ENCODE peak calls at places on chromosomes 7 and 10, in ten cellular contexts. Y is coronary artery, O is sigmoid colon, I is RWPE2, W is IMR-90, S is fibroblast of lung, G is esophagus squamous epithelium, X is Panc1, Z is prostate gland, L is heart right ventricle. K is an unnamed sample.

GRCh38 chr10:7562026-7562425 is 104.7 kb downstream of the ITIH5 start:
- DNase-seq in L (no peak), W (no peak), Z (no peak), G (no peak), X (no peak), O (no peak), S (no peak), I (no peak), Y (no peak), K (no peak)

GRCh38 chr10:113244750-113245149 is 294.7 kb downstream of the TCF7L2 start:
- DNase-seq in W (no peak), L (no peak), I (no peak), Y (no peak), S (no peak), O (no peak), X (no peak), Z (no peak), G (no peak), K (no peak)

GRCh38 chr7:91940572-91941341 is at the start of gene AKAP9:
- DNase-seq in S (peak), O (peak), L (peak), Y (peak), X (no peak), G (peak), I (peak), W (peak), Z (peak), K (no peak)

GRCh38 chr10:111732116-111732785 is 451.3 kb downstream of the GPAM start:
- DNase-seq in O (no peak), W (no peak), Z (no peak), I (no peak), X (no peak), Y (no peak), S (no peak), L (no peak), G (no peak), K (no peak)

GRCh38 chr10:24825551-24825950 is 101.9 kb upstream of the ARHGAP21 start:
- DNase-seq in Y (no peak), G (no peak), Z (no peak), X (no peak), I (no peak), S (peak), W (peak), L (no peak), O (no peak), K (no peak)

GRCh38 chr7:1974714-1975113 is 258.0 kb downstream of the MAD1L1 start:
- DNase-seq in L (no peak), O (no peak), I (no peak), X (no peak), Y (no peak), G (no peak), Z (no peak), W (no peak), S (no peak), K (no peak)

GRCh38 chr10:112755446-112756117 is 194.5 kb upstream of the TCF7L2 start:
- DNase-seq in Z (peak), Y (no peak), G (no peak), O (no peak), L (no peak), I (no peak), S (no peak), W (no peak), X (no peak), K (no peak)

GRCh38 chr10:79049931-79050895 is 18.6 kb upstream of the ZMIZ1 start:
- DNase-seq in I (peak), X (no peak), Y (peak), O (peak), G (no peak), S (no peak), W (peak), Z (no peak), L (no peak), K (no peak)

GRCh38 chr10:62817120-62817762 is 1.1 kb upstream of the EGR2 start:
- DNase-seq in Z (peak), W (peak), O (peak), S (no peak), X (no peak), I (peak), Y (peak), L (peak), G (peak), K (no peak)

GRCh38 chr10:119029613-119030420 is at the start of gene NANOS1:
- DNase-seq in L (no peak), Y (no peak), O (no peak), Z (no peak), I (no peak), X (no peak), G (no peak), S (no peak), W (peak), K (no peak)

GRCh38 chr10:130707389-130707979 is 571.3 kb downstream of the GLRX3 start:
- DNase-seq in Y (no peak), W (no peak), X (no peak), L (no peak), I (no peak), O (no peak), G (no peak), Z (no peak), S (no peak), K (no peak)

GRCh38 chr10:29067161-29067560 is 221.7 kb upstream of the LYZL1 start:
- DNase-seq in G (no peak), S (no peak), L (no peak), X (no peak), W (peak), I (no peak), Z (no peak), Y (no peak), O (no peak), K (peak)

GRCh38 chr7:55794527-55794926 is 68.0 kb downstream of the SEPTIN14 start:
- DNase-seq in W (no peak), I (peak), X (no peak), Z (no peak), G (no peak), L (no peak), S (no peak), Y (no peak), O (no peak), K (no peak)

GRCh38 chr7:8035647-8036518 is 67.3 kb downstream of the GLCCI1 start:
- DNase-seq in L (no peak), Y (no peak), W (peak), X (peak), G (no peak), O (no peak), I (no peak), Z (no peak), S (peak), K (peak)

GRCh38 chr10:78741541-78741940 is 327.2 kb upstream of the ZMIZ1 start:
- DNase-seq in S (peak), G (no peak), X (no peak), O (no peak), I (no peak), W (peak), Z (no peak), Y (no peak), L (peak), K (peak)

GRCh38 chr7:121452400-121452799 is 56.3 kb upstream of the FAM3C start:
- DNase-seq in O (no peak), L (no peak), X (no peak), I (no peak), Z (no peak), W (no peak), S (no peak), G (no peak), Y (no peak), K (no peak)

GRCh38 chr7:7178081-7178480 is 4.3 kb upstream of the C1GALT1 start:
- DNase-seq in Z (no peak), I (no peak), X (no peak), S (no peak), W (no peak), Y (no peak), O (no peak), G (no peak), L (no peak), K (no peak)

GRCh38 chr10:114764656-114765055 is 56.9 kb upstream of the FHIP2A start:
- DNase-seq in Y (no peak), G (no peak), Z (no peak), O (no peak), S (no peak), W (no peak), I (no peak), X (no peak), L (no peak), K (no peak)

GRCh38 chr7:98571006-98571405 is 46.1 kb upstream of the NPTX2 start:
- DNase-seq in I (no peak), L (no peak), O (no peak), W (no peak), S (no peak), Y (no peak), Z (no peak), X (no peak), G (no peak), K (no peak)

GRCh38 chr7:131072505-131073091 is 255.1 kb upstream of the MKLN1 start:
- DNase-seq in G (no peak), W (peak), I (no peak), L (no peak), O (no peak), S (peak), Y (no peak), X (no peak), Z (no peak), K (no peak)

GRCh38 chr10:43839973-43840372 is 191.3 kb upstream of the ZNF32 start:
- DNase-seq in I (no peak), O (no peak), Z (no peak), S (no peak), X (no peak), G (no peak), Y (peak), W (no peak), L (no peak), K (no peak)

GRCh38 chr10:8187171-8187666 is 132.7 kb downstream of the GATA3 start:
- DNase-seq in G (no peak), L (no peak), S (no peak), W (no peak), X (no peak), Z (no peak), O (no peak), I (no peak), Y (no peak), K (no peak)

GRCh38 chr7:27873981-27874957 is 134.3 kb downstream of the TAX1BP1 start:
- DNase-seq in W (peak), I (no peak), S (peak), Y (no peak), O (no peak), X (peak), L (peak), G (no peak), Z (no peak), K (no peak)

GRCh38 chr10:2949948-2950354 is 117.4 kb upstream of the PFKP start:
- DNase-seq in W (peak), X (peak), Z (no peak), L (no peak), S (no peak), G (no peak), I (peak), O (no peak), Y (no peak), K (peak)

GRCh38 chr7:107902381-107902780 is 11.4 kb downstream of the DLD start:
- DNase-seq in Y (no peak), G (no peak), O (no peak), W (no peak), L (no peak), Z (no peak), X (no peak), S (no peak), I (no peak), K (no peak)

GRCh38 chr7:64888901-64889685 is 14.0 kb upstream of the ZNF273 start:
- DNase-seq in W (no peak), I (no peak), G (no peak), S (peak), X (no peak), O (no peak), L (no peak), Y (peak), Z (no peak), K (no peak)

GRCh38 chr7:55884321-55884720 is 2.9 kb upstream of the ZNF713 start:
- DNase-seq in L (no peak), S (no peak), I (no peak), X (no peak), O (no peak), Z (no peak), Y (no peak), G (no peak), W (no peak), K (no peak)

GRCh38 chr7:45686441-45687184 is 112.4 kb downstream of the ADCY1 start:
- DNase-seq in Y (no peak), W (no peak), S (no peak), Z (no peak), I (no peak), O (no peak), G (no peak), X (no peak), L (no peak), K (no peak)

GRCh38 chr10:42755028-42755451 is 27.6 kb upstream of the BMS1 start:
- DNase-seq in Z (no peak), L (no peak), I (no peak), O (no peak), W (no peak), Y (no peak), S (no peak), X (no peak), G (no peak), K (no peak)

GRCh38 chr10:116201011-116201410 is 72.0 kb downstream of the GFRA1 start:
- DNase-seq in Y (no peak), O (no peak), S (no peak), Z (no peak), G (no peak), X (no peak), W (peak), I (no peak), L (no peak), K (no peak)

GRCh38 chr10:47094636-47095035 is 183.4 kb downstream of the PTPN20 start:
- DNase-seq in S (no peak), Z (no peak), G (no peak), L (no peak), W (no peak), X (no peak), O (no peak), Y (peak), I (no peak), K (no peak)

GRCh38 chr10:133274751-133275682 is 1.7 kb downstream of the ADAM8 start:
- DNase-seq in S (no peak), L (no peak), W (no peak), O (no peak), X (no peak), Y (no peak), Z (no peak), G (no peak), I (no peak), K (no peak)

GRCh38 chr7:19928247-19928646 is 154.8 kb upstream of the TMEM196 start:
- DNase-seq in Z (no peak), O (no peak), I (no peak), W (no peak), L (no peak), S (no peak), Y (no peak), G (no peak), X (no peak), K (no peak)

GRCh38 chr10:52469970-52470705 is 156.1 kb downstream of the DKK1 start:
- DNase-seq in S (no peak), X (no peak), Z (no peak), Y (no peak), O (no peak), G (no peak), L (no peak), I (no peak), W (no peak), K (no peak)

GRCh38 chr7:17556247-17556646 is 257.8 kb downstream of the AHR start:
- DNase-seq in Y (no peak), O (no peak), G (no peak), L (peak), W (no peak), I (no peak), Z (no peak), X (no peak), S (no peak), K (no peak)

GRCh38 chr7:17557305-17557704 is 258.9 kb downstream of the AHR start:
- DNase-seq in S (no peak), Y (no peak), Z (no peak), L (no peak), X (no peak), I (no peak), O (no peak), W (peak), G (no peak), K (peak)

GRCh38 chr7:17558558-17559332 is 260.3 kb downstream of the AHR start:
- DNase-seq in X (no peak), I (no peak), L (no peak), O (no peak), W (peak), Z (peak), Y (no peak), S (peak), G (no peak), K (no peak)

GRCh38 chr7:17559388-17559787 is 260.9 kb downstream of the AHR start:
- DNase-seq in L (no peak), Z (no peak), O (no peak), S (no peak), G (no peak), X (no peak), W (peak), Y (no peak), I (no peak), K (no peak)

GRCh38 chr7:17558135-17558534 is 259.7 kb downstream of the AHR start:
- DNase-seq in S (no peak), L (no peak), W (no peak), G (no peak), I (no peak), X (no peak), Y (no peak), Z (no peak), O (no peak), K (no peak)
- H3K4me3 ChIP-seq in S (no peak), L (no peak), W (no peak), G (no peak), I (no peak), X (no peak), Y (no peak), Z (no peak), O (no peak), K (no peak)

GRCh38 chr7:87347682-87348081 is 2.2 kb downstream of the CROT start:
- DNase-seq in O (no peak), I (no peak), Y (no peak), Z (no peak), G (no peak), W (no peak), X (no peak), L (no peak), S (no peak), K (no peak)

GRCh38 chr7:87345962-87346371 is 503 bp downstream of the CROT start:
- DNase-seq in Y (no peak), G (no peak), O (no peak), X (no peak), Z (no peak), I (no peak), W (no peak), S (no peak), L (no peak), K (no peak)

GRCh38 chr7:87347207-87347606 is 1.7 kb downstream of the CROT start:
- DNase-seq in I (no peak), O (no peak), W (no peak), Y (no peak), S (no peak), X (no peak), L (no peak), Z (no peak), G (no peak), K (no peak)

GRCh38 chr7:87344446-87344845 is 1.0 kb upstream of the CROT start:
- DNase-seq in X (no peak), L (no peak), Z (peak), W (no peak), G (no peak), O (no peak), Y (no peak), I (no peak), S (no peak), K (no peak)

GRCh38 chr7:87345166-87345927 is at the start of gene CROT:
- DNase-seq in Z (peak), Y (peak), W (peak), G (peak), I (peak), L (peak), X (peak), O (peak), S (peak), K (peak)
- TF ChIP-seq CTCF in Z (peak), Y (no peak), W (no peak), G (no peak), I (no peak), L (no peak), X (no peak), O (no peak), S (no peak), K (no peak)

DNA sequence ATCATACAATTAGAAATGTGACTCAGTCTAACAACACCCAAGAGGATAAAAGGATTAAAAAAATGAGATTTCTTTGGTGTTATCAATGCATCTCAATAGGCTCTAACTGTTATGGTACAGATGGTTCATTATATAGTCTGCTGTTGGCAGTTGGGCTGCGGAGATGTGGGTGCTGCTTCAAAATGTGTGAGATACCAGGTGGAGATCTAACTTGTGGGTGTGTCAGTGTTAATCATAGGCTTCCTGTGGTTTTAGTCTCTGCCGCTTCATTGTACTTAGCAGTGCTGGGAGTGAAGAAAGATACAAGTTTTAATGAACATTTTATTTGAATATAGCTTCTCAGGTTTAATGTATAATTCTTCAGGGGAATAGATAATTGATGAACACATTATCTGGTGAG is 231.3 kb downstream of the EXOC4 start:
- DNase-seq in S (no peak), W (no peak), Z (no peak), L (no peak), O (no peak), I (no peak), Y (no peak), X (no peak), G (no peak), K (no peak)
- H3K4me3 ChIP-seq in S (no peak), W (no peak), Z (no peak), L (no peak), O (no peak), I (no peak), Y (no peak), X (no peak), G (no peak), K (no peak)

DNA sequence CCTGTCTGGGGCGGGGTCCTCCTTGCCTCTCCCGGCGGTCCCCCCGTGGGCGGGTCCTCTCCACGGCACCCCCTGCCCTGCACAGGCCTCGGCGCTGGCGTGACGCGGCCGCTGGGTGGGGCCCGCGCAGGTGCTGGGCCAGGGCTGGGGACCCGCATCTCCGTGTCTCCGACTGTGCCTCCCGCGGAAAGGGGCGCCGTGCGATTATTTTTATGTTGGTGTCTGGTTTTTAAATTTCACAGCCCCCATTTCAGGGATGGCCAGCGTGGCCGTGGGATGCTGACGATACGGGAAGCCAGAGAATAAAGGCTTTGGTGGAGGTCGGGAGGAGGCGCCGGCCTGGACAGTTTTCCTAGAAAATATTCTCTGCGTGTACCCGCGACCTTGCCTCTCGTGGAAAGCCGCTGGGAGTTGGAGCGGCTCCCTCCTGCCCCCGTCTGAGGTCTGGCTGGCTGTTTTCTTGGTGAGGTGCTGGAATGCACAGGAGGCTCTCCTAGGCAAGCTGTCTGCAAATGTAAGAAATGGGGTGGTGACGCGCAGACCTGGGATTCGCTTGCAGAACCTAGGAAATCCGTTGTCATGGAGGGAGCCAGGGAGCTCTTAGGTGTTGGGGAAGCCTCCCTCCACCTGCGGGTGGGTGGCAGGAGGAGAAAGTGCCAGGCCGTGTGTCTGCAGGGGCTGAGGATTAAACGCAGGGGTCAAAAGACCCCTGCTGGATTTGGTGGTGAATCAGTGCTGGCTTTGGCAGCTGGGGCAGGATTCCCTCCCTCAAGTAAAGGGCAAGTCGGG is 28.7 kb upstream of the JAKMIP3 start:
- DNase-seq in W (no peak), O (no peak), Z (peak), S (no peak), L (no peak), Y (no peak), I (no peak), G (no peak), X (no peak), K (no peak)
- TF ChIP-seq CTCF in W (no peak), O (no peak), Z (peak), S (no peak), L (no peak), Y (no peak), I (no peak), G (no peak), X (no peak), K (no peak)